ENCODE peak calls at places on chromosomes 13 and 19, in ten cellular contexts. One of them, this sample, is unnamed.

GRCh38 chr13:42996584-42996983 is 4.5 kb upstream of the EPSTI1 start:
- DNase-seq in heart left ventricle: no peak
- DNase-seq in naive thymus-derived CD4-positive, alpha-beta T cell: no peak
- DNase-seq in A673: no peak
- DNase-seq in stomach: no peak
- DNase-seq in mesenchymal stem cell: peak; percentile 86
- DNase-seq in CD8-positive, alpha-beta memory T cell: no peak
- DNase-seq in breast epithelium: no peak
- DNase-seq in A549: peak; percentile 50
- DNase-seq in WERI-Rb-1: no peak
- DNase-seq in this sample: no peak

GRCh38 chr13:33918199-33918932 is 100.4 kb downstream of the RFC3 start:
- DNase-seq in stomach: no peak
- DNase-seq in breast epithelium: no peak
- DNase-seq in WERI-Rb-1: no peak
- DNase-seq in A673: peak; percentile 45
- DNase-seq in heart left ventricle: no peak
- DNase-seq in naive thymus-derived CD4-positive, alpha-beta T cell: no peak
- DNase-seq in CD8-positive, alpha-beta memory T cell: no peak
- DNase-seq in A549: peak; percentile 26
- DNase-seq in mesenchymal stem cell: peak; percentile 72
- DNase-seq in this sample: no peak

GRCh38 chr19:43699506-43700367 is 16.1 kb upstream of the IRGC start:
- DNase-seq in breast epithelium: no peak
- DNase-seq in stomach: peak; percentile 34
- DNase-seq in heart left ventricle: peak; percentile 61
- DNase-seq in mesenchymal stem cell: no peak
- DNase-seq in WERI-Rb-1: peak; percentile 47
- DNase-seq in A673: peak; percentile 49
- DNase-seq in A549: no peak
- DNase-seq in CD8-positive, alpha-beta memory T cell: no peak
- DNase-seq in naive thymus-derived CD4-positive, alpha-beta T cell: no peak
- DNase-seq in this sample: no peak

GRCh38 chr19:28595722-28596121 is 617.2 kb downstream of the UQCRFS1 start:
- DNase-seq in A549: no peak
- DNase-seq in breast epithelium: no peak
- DNase-seq in naive thymus-derived CD4-positive, alpha-beta T cell: no peak
- DNase-seq in A673: no peak
- DNase-seq in WERI-Rb-1: no peak
- DNase-seq in heart left ventricle: no peak
- DNase-seq in mesenchymal stem cell: no peak
- DNase-seq in stomach: no peak
- DNase-seq in CD8-positive, alpha-beta memory T cell: no peak
- DNase-seq in this sample: no peak

GRCh38 chr19:29268103-29268502 is 55.2 kb upstream of the UQCRFS1 start:
- DNase-seq in stomach: no peak
- DNase-seq in A549: no peak
- DNase-seq in breast epithelium: no peak
- DNase-seq in CD8-positive, alpha-beta memory T cell: no peak
- DNase-seq in naive thymus-derived CD4-positive, alpha-beta T cell: no peak
- DNase-seq in heart left ventricle: no peak
- DNase-seq in WERI-Rb-1: no peak
- DNase-seq in A673: no peak
- DNase-seq in mesenchymal stem cell: no peak
- DNase-seq in this sample: no peak

GRCh38 chr13:44573071-44573470 is 3.1 kb downstream of the TSC22D1 start:
- DNase-seq in mesenchymal stem cell: no peak
- DNase-seq in naive thymus-derived CD4-positive, alpha-beta T cell: no peak
- DNase-seq in CD8-positive, alpha-beta memory T cell: no peak
- DNase-seq in A673: no peak
- DNase-seq in A549: no peak
- DNase-seq in heart left ventricle: no peak
- DNase-seq in stomach: no peak
- DNase-seq in breast epithelium: no peak
- DNase-seq in WERI-Rb-1: no peak
- DNase-seq in this sample: no peak

GRCh38 chr19:29753190-29753933 is 38.3 kb upstream of the C19orf12 start:
- DNase-seq in mesenchymal stem cell: no peak
- DNase-seq in A673: no peak
- DNase-seq in A549: no peak
- DNase-seq in WERI-Rb-1: no peak
- DNase-seq in naive thymus-derived CD4-positive, alpha-beta T cell: no peak
- DNase-seq in breast epithelium: no peak
- DNase-seq in heart left ventricle: no peak
- DNase-seq in CD8-positive, alpha-beta memory T cell: no peak
- DNase-seq in stomach: no peak
- DNase-seq in this sample: no peak

GRCh38 chr13:27349458-27349857 is 75.0 kb upstream of the GTF3A start:
- DNase-seq in CD8-positive, alpha-beta memory T cell: no peak
- DNase-seq in A673: peak; percentile 51
- DNase-seq in breast epithelium: no peak
- DNase-seq in naive thymus-derived CD4-positive, alpha-beta T cell: no peak
- DNase-seq in A549: no peak
- DNase-seq in mesenchymal stem cell: peak; percentile 36
- DNase-seq in WERI-Rb-1: no peak
- DNase-seq in stomach: no peak
- DNase-seq in heart left ventricle: no peak
- DNase-seq in this sample: no peak

GRCh38 chr13:95865080-95865597 is 188.1 kb downstream of the UGGT2 start:
- DNase-seq in breast epithelium: no peak
- DNase-seq in WERI-Rb-1: no peak
- DNase-seq in naive thymus-derived CD4-positive, alpha-beta T cell: no peak
- DNase-seq in CD8-positive, alpha-beta memory T cell: no peak
- DNase-seq in A549: no peak
- DNase-seq in stomach: no peak
- DNase-seq in heart left ventricle: no peak
- DNase-seq in A673: no peak
- DNase-seq in mesenchymal stem cell: no peak
- DNase-seq in this sample: no peak

GRCh38 chr13:21639604-21640003 is 31.3 kb upstream of the FGF9 start:
- DNase-seq in stomach: no peak
- DNase-seq in WERI-Rb-1: no peak
- DNase-seq in mesenchymal stem cell: no peak
- DNase-seq in breast epithelium: no peak
- DNase-seq in heart left ventricle: no peak
- DNase-seq in A673: no peak
- DNase-seq in CD8-positive, alpha-beta memory T cell: no peak
- DNase-seq in A549: no peak
- DNase-seq in naive thymus-derived CD4-positive, alpha-beta T cell: no peak
- DNase-seq in this sample: no peak

GRCh38 chr19:46728693-46729339 is 11.9 kb upstream of the PRKD2 start:
- DNase-seq in A549: peak; percentile 72
- DNase-seq in breast epithelium: no peak
- DNase-seq in CD8-positive, alpha-beta memory T cell: peak; percentile 76
- DNase-seq in stomach: peak; percentile 82
- DNase-seq in heart left ventricle: peak; percentile 89
- DNase-seq in naive thymus-derived CD4-positive, alpha-beta T cell: peak; percentile 82
- DNase-seq in mesenchymal stem cell: peak; percentile 57
- DNase-seq in WERI-Rb-1: peak; percentile 75
- DNase-seq in A673: peak; percentile 56
- DNase-seq in this sample: peak; percentile 69
- H3K27ac ChIP-seq in A549: peak overlapping the region; percentile 22
- H3K27ac ChIP-seq in breast epithelium: no peak overlapping the region
- H3K27ac ChIP-seq in CD8-positive, alpha-beta memory T cell: peak overlapping the region; percentile 7
- H3K27ac ChIP-seq in stomach: peak overlapping the region; percentile 37
- H3K27ac ChIP-seq in heart left ventricle: peak overlapping the region; percentile 76
- H3K27ac ChIP-seq in naive thymus-derived CD4-positive, alpha-beta T cell: no peak overlapping the region
- H3K27ac ChIP-seq in mesenchymal stem cell: no peak overlapping the region
- H3K27ac ChIP-seq in WERI-Rb-1: no peak overlapping the region
- H3K27ac ChIP-seq in A673: no peak overlapping the region
- H3K27ac ChIP-seq in this sample: peak overlapping the region; percentile 50

GRCh38 chr13:112966776-112967175 is 2.2 kb upstream of the MCF2L start:
- DNase-seq in A549: no peak
- DNase-seq in stomach: no peak
- DNase-seq in mesenchymal stem cell: no peak
- DNase-seq in CD8-positive, alpha-beta memory T cell: no peak
- DNase-seq in breast epithelium: peak; percentile 33
- DNase-seq in heart left ventricle: peak; percentile 19
- DNase-seq in WERI-Rb-1: no peak
- DNase-seq in naive thymus-derived CD4-positive, alpha-beta T cell: no peak
- DNase-seq in A673: no peak
- DNase-seq in this sample: no peak

GRCh38 chr13:112965103-112965502 is 3.9 kb upstream of the MCF2L start:
- DNase-seq in WERI-Rb-1: no peak
- DNase-seq in heart left ventricle: peak; percentile 59
- DNase-seq in mesenchymal stem cell: no peak
- DNase-seq in CD8-positive, alpha-beta memory T cell: no peak
- DNase-seq in breast epithelium: peak; percentile 45
- DNase-seq in A673: no peak
- DNase-seq in A549: no peak
- DNase-seq in naive thymus-derived CD4-positive, alpha-beta T cell: no peak
- DNase-seq in stomach: no peak
- DNase-seq in this sample: no peak

GRCh38 chr13:112963641-112964040 is 5.4 kb upstream of the MCF2L start:
- DNase-seq in A673: no peak
- DNase-seq in CD8-positive, alpha-beta memory T cell: no peak
- DNase-seq in WERI-Rb-1: no peak
- DNase-seq in stomach: no peak
- DNase-seq in mesenchymal stem cell: no peak
- DNase-seq in A549: no peak
- DNase-seq in naive thymus-derived CD4-positive, alpha-beta T cell: no peak
- DNase-seq in breast epithelium: no peak
- DNase-seq in heart left ventricle: peak; percentile 60
- DNase-seq in this sample: no peak

GRCh38 chr13:112967666-112968379 is 1.2 kb upstream of the MCF2L start:
- DNase-seq in naive thymus-derived CD4-positive, alpha-beta T cell: no peak
- DNase-seq in WERI-Rb-1: no peak
- DNase-seq in mesenchymal stem cell: no peak
- DNase-seq in CD8-positive, alpha-beta memory T cell: no peak
- DNase-seq in stomach: no peak
- DNase-seq in breast epithelium: peak; percentile 22
- DNase-seq in A673: no peak
- DNase-seq in A549: no peak
- DNase-seq in heart left ventricle: peak; percentile 24
- DNase-seq in this sample: no peak

GRCh38 chr13:112965573-112966115 is 3.4 kb upstream of the MCF2L start:
- DNase-seq in stomach: no peak
- DNase-seq in A549: no peak
- DNase-seq in CD8-positive, alpha-beta memory T cell: no peak
- DNase-seq in mesenchymal stem cell: no peak
- DNase-seq in breast epithelium: peak; percentile 19
- DNase-seq in heart left ventricle: peak; percentile 47
- DNase-seq in WERI-Rb-1: no peak
- DNase-seq in naive thymus-derived CD4-positive, alpha-beta T cell: no peak
- DNase-seq in A673: no peak
- DNase-seq in this sample: no peak
- H3K4me3 ChIP-seq in stomach: no peak overlapping the region
- H3K4me3 ChIP-seq in A549: no peak overlapping the region
- H3K4me3 ChIP-seq in CD8-positive, alpha-beta memory T cell: no peak overlapping the region
- H3K4me3 ChIP-seq in mesenchymal stem cell: no peak overlapping the region
- H3K4me3 ChIP-seq in breast epithelium: no peak overlapping the region
- H3K4me3 ChIP-seq in heart left ventricle: no peak overlapping the region
- H3K4me3 ChIP-seq in WERI-Rb-1: no peak overlapping the region
- H3K4me3 ChIP-seq in naive thymus-derived CD4-positive, alpha-beta T cell: no peak overlapping the region
- H3K4me3 ChIP-seq in A673: no peak overlapping the region
- H3K4me3 ChIP-seq in this sample: no peak overlapping the region

GRCh38 chr13:86563308-86563707 is 764.1 kb upstream of the SLITRK6 start:
- DNase-seq in mesenchymal stem cell: peak; percentile 66
- DNase-seq in CD8-positive, alpha-beta memory T cell: no peak
- DNase-seq in A673: peak; percentile 26
- DNase-seq in heart left ventricle: no peak
- DNase-seq in stomach: no peak
- DNase-seq in naive thymus-derived CD4-positive, alpha-beta T cell: no peak
- DNase-seq in WERI-Rb-1: no peak
- DNase-seq in A549: no peak
- DNase-seq in breast epithelium: no peak
- DNase-seq in this sample: no peak

GRCh38 chr13:86554066-86554465 is 754.8 kb upstream of the SLITRK6 start:
- DNase-seq in heart left ventricle: no peak
- DNase-seq in breast epithelium: no peak
- DNase-seq in stomach: no peak
- DNase-seq in mesenchymal stem cell: no peak
- DNase-seq in WERI-Rb-1: no peak
- DNase-seq in naive thymus-derived CD4-positive, alpha-beta T cell: no peak
- DNase-seq in A673: no peak
- DNase-seq in A549: no peak
- DNase-seq in CD8-positive, alpha-beta memory T cell: no peak
- DNase-seq in this sample: no peak

GRCh38 chr13:86562876-86563275 is 763.7 kb upstream of the SLITRK6 start:
- DNase-seq in naive thymus-derived CD4-positive, alpha-beta T cell: no peak
- DNase-seq in A673: no peak
- DNase-seq in breast epithelium: no peak
- DNase-seq in heart left ventricle: no peak
- DNase-seq in stomach: no peak
- DNase-seq in CD8-positive, alpha-beta memory T cell: no peak
- DNase-seq in mesenchymal stem cell: no peak
- DNase-seq in A549: no peak
- DNase-seq in WERI-Rb-1: no peak
- DNase-seq in this sample: no peak

GRCh38 chr13:86559915-86560314 is 760.7 kb upstream of the SLITRK6 start:
- DNase-seq in breast epithelium: no peak
- DNase-seq in WERI-Rb-1: no peak
- DNase-seq in CD8-positive, alpha-beta memory T cell: no peak
- DNase-seq in naive thymus-derived CD4-positive, alpha-beta T cell: no peak
- DNase-seq in stomach: no peak
- DNase-seq in heart left ventricle: no peak
- DNase-seq in A549: no peak
- DNase-seq in mesenchymal stem cell: peak; percentile 13
- DNase-seq in A673: no peak
- DNase-seq in this sample: no peak
- H3K27ac ChIP-seq in breast epithelium: no peak overlapping the region
- H3K27ac ChIP-seq in WERI-Rb-1: no peak overlapping the region
- H3K27ac ChIP-seq in CD8-positive, alpha-beta memory T cell: no peak overlapping the region
- H3K27ac ChIP-seq in naive thymus-derived CD4-positive, alpha-beta T cell: no peak overlapping the region
- H3K27ac ChIP-seq in stomach: no peak overlapping the region
- H3K27ac ChIP-seq in heart left ventricle: no peak overlapping the region
- H3K27ac ChIP-seq in A549: no peak overlapping the region
- H3K27ac ChIP-seq in mesenchymal stem cell: no peak overlapping the region
- H3K27ac ChIP-seq in A673: no peak overlapping the region
- H3K27ac ChIP-seq in this sample: no peak overlapping the region

DNA sequence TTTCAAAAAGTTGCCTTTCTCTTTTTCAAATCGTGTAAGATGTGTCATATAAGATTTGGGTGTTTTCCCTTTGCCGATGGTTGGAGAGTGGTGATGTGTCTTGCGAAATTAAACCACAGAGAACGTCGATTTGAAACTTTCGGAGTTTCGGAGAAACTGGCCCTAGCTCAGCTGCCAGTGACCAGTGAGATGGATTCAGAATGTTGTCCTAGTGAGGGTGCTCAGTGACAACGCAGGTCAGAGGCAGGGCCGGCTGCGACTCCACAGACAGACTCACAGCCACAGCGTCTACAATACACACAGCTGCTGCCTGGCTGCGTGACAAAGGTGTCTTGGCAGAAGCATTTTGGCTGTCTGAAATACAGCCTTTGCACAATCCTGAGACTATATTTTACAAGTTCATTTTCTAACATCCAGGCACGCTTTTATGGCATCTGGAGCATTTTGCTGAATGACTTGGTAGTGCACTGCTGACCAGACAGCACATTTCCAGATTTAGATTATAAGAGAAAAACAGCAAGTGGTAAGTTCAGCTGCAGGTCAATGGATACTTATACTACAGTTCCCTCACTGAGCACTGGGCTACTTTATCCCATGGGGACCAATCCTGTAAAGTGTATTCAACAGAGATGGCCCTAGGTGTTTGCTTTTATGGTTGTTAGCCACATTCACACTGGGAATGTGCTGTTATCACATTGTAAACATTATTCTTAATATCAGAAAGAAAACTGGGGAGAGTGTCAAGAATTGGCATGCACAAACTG is 207.5 kb downstream of the KCNRG start:
- DNase-seq in WERI-Rb-1: no peak
- DNase-seq in CD8-positive, alpha-beta memory T cell: no peak
- DNase-seq in A673: no peak
- DNase-seq in stomach: peak; percentile 67
- DNase-seq in naive thymus-derived CD4-positive, alpha-beta T cell: no peak
- DNase-seq in breast epithelium: peak; percentile 64
- DNase-seq in mesenchymal stem cell: peak; percentile 62
- DNase-seq in A549: no peak
- DNase-seq in heart left ventricle: peak; percentile 88
- DNase-seq in this sample: peak; percentile 58
- H3K4me3 ChIP-seq in WERI-Rb-1: no peak overlapping the region
- H3K4me3 ChIP-seq in CD8-positive, alpha-beta memory T cell: peak overlapping the region; percentile 14
- H3K4me3 ChIP-seq in A673: no peak overlapping the region
- H3K4me3 ChIP-seq in stomach: no peak overlapping the region
- H3K4me3 ChIP-seq in naive thymus-derived CD4-positive, alpha-beta T cell: no peak overlapping the region
- H3K4me3 ChIP-seq in breast epithelium: peak overlapping the region; percentile 15
- H3K4me3 ChIP-seq in mesenchymal stem cell: no peak overlapping the region
- H3K4me3 ChIP-seq in A549: no peak overlapping the region
- H3K4me3 ChIP-seq in heart left ventricle: no peak overlapping the region
- H3K4me3 ChIP-seq in this sample: no peak overlapping the region

This sample was measured in lung.